ENCODE peak calls at places on chromosomes 16 and 17, in nine cellular contexts. S is colonic mucosa, U is hepatocyte, C is MM.1S, T is gastrocnemius medialis, D is OCI-LY7, I is IMR-90, G is tibial artery, H is small intestine. M is an unnamed sample. For H3K9me3, the result is how much of the 10 kb centered on the place peaks cover.

GRCh38 chr17:19770985-19771710 is 23.1 kb upstream of the ALDH3A1 start:
- DNase-seq in S (no peak), U (no peak), C (no peak), T (no peak), D (no peak), I (no peak), G (peak), H (no peak), M (no peak)

GRCh38 chr17:55037828-55038227 is 69.3 kb downstream of the STXBP4 start:
- DNase-seq in S (no peak), U (no peak), C (peak), T (no peak), D (no peak), I (no peak), G (no peak), H (no peak), M (no peak)

GRCh38 chr16:25812215-25812614 is 120.5 kb downstream of the HS3ST4 start:
- DNase-seq in S (no peak), U (no peak), C (no peak), T (no peak), D (no peak), I (no peak), G (no peak), H (no peak), M (no peak)

GRCh38 chr17:8489841-8490240 is 54.2 kb downstream of the NDEL1 start:
- DNase-seq in S (no peak), U (no peak), C (no peak), T (no peak), D (no peak), I (peak), G (no peak), H (no peak), M (no peak)

GRCh38 chr16:12426122-12426521 is 377.6 kb downstream of the CPPED1 start:
- DNase-seq in S (no peak), U (peak), C (no peak), T (no peak), D (no peak), I (peak), G (no peak), H (no peak), M (no peak)

GRCh38 chr17:69961488-69962145 is 113.4 kb upstream of the KCNJ16 start:
- DNase-seq in S (no peak), U (peak), C (peak), T (peak), D (peak), I (peak), G (no peak), H (no peak), M (no peak)

GRCh38 chr16:49857423-49858181 is 1.7 kb upstream of the ZNF423 start:
- DNase-seq in S (peak), U (peak), C (peak), T (no peak), D (peak), I (peak), G (peak), H (peak), M (peak)

GRCh38 chr16:56675685-56676210 is 6.1 kb downstream of the MT1H start:
- DNase-seq in S (no peak), U (no peak), C (no peak), T (no peak), D (no peak), I (no peak), G (no peak), H (peak), M (no peak)

DNA sequence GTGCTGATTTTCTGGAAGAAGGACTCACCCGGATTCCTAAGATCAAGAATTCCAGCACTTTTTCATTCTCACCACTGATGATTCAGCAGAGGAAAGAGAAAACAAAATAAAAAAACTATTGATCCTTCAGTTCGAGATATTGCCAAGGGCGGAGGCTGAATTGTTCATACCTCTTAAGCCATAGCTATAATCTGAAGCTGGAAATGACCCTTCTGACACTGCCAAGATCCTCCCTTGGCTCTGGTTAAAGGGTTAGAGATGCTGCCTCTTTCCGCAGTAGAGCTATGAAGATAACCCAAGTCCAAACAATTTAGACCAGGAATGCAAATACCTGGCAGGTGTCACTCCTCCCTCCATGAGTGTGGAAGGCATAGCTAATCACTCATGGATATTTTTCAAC is 73.0 kb downstream of the TMEM114 start:
- DNase-seq in S (no peak), U (no peak), C (no peak), T (no peak), D (no peak), I (no peak), G (no peak), H (peak), M (no peak)
- H3K27ac ChIP-seq in S (peak), U (no peak), C (no peak), T (no peak), D (no peak), I (no peak), G (no peak), H (no peak), M (no peak)

GRCh38 chr16:79770244-79771064 is 169.9 kb upstream of the MAF start:
- DNase-seq in S (peak), U (peak), C (peak), T (peak), D (peak), I (peak), G (peak), H (peak), M (peak)

GRCh38 chr16:79772028-79772427 is 171.5 kb upstream of the MAF start:
- DNase-seq in S (peak), U (no peak), C (no peak), T (no peak), D (no peak), I (no peak), G (no peak), H (peak), M (no peak)

GRCh38 chr16:79768594-79768993 is 168.1 kb upstream of the MAF start:
- DNase-seq in S (peak), U (no peak), C (no peak), T (no peak), D (no peak), I (no peak), G (no peak), H (peak), M (no peak)

GRCh38 chr16:79767597-79768280 is 167.2 kb upstream of the MAF start:
- DNase-seq in S (peak), U (peak), C (peak), T (no peak), D (no peak), I (no peak), G (no peak), H (peak), M (no peak)

GRCh38 chr16:79769320-79770243 is 169.0 kb upstream of the MAF start:
- DNase-seq in S (no peak), U (no peak), C (no peak), T (no peak), D (no peak), I (no peak), G (no peak), H (peak), M (no peak)
- H3K9me3 ChIP-seq in S (under half), U (under half), C (under half), T (under half), D (under half), I (under half), G (under half), H (under half), M (under half)

GRCh38 chr16:54821731-54822130 is 108.9 kb upstream of the IRX5 start:
- DNase-seq in S (no peak), U (no peak), C (no peak), T (no peak), D (no peak), I (no peak), G (no peak), H (no peak), M (no peak)
- H3K27ac ChIP-seq in S (no peak), U (no peak), C (no peak), T (no peak), D (no peak), I (no peak), G (no peak), H (no peak), M (no peak)

DNA sequence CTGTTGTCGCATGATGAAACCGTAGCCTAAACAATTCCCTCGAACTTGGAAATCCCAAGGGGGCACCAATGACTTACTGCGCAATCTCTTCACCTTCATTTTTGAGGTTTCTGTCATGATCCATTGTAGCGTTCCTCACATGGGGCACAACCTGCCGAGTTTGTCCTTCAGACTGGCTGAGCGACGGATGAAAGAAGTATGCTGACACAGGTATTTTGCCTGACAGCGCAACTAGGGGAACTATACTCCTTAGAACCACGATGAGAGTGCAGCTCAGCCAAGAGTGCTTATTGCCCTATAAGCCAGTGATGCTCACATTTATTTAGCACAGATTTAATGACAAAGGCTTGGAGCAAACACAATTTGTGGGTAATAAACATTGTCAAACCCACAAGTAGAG is 106.3 kb upstream of the ZNF267 start:
- DNase-seq in S (no peak), U (no peak), C (no peak), T (no peak), D (no peak), I (no peak), G (no peak), H (no peak), M (no peak)
- H3K9me3 ChIP-seq in S (under half), U (under half), C (under half), T (half or more), D (under half), I (half or more), G (under half), H (under half), M (half or more)

DNA sequence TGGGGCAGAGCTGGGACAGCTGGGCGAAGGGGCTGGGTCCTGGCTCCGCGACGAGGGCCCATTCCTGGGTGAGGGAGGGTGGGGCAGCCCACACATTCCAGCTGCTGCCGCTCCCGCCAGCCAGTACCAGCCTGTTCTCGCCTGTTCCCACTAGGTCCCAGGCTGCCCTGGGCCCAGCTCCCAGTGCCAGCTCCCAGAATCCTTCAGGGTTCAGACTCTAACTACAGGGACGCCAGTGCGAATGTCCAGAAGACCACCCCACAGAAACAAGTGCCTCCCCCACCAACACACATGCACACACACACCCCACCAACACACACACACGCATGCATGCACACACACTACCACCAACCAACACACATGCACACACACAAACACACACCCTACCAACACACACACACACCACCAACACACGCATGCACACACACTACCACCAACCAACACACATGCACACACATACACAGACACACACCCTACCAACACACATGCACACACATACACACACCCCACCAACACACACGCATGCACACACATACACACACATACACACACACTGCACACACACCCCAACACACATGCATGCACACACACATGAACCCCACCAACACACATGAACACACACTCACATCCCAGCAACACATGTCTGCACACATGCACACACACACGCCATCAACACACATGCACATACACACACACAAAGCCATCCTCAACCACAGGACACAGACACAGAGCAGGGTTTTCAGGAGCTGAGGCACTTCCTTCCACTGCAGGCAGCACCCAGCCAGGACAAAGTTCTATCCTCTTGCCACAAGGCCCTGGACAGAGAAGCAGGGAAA is 27.5 kb upstream of the KRT17 start:
- DNase-seq in S (peak), U (peak), C (no peak), T (no peak), D (no peak), I (no peak), G (peak), H (peak), M (no peak)
- H3K27ac ChIP-seq in S (peak), U (peak), C (no peak), T (no peak), D (no peak), I (no peak), G (peak), H (peak), M (no peak)

GRCh38 chr17:82950525-82951102 is 110.8 kb upstream of the ZNF750 start:
- DNase-seq in S (no peak), U (no peak), C (no peak), T (no peak), D (no peak), I (no peak), G (peak), H (no peak), M (no peak)
- H3K9me3 ChIP-seq in S (under half), U (under half), C (under half), T (under half), D (under half), I (under half), G (under half), H (under half), M (under half)

GRCh38 chr16:85946680-85947510 is 47.9 kb downstream of the IRF8 start:
- DNase-seq in S (no peak), U (no peak), C (no peak), T (no peak), D (no peak), I (no peak), G (no peak), H (peak), M (no peak)
- H3K27ac ChIP-seq in S (no peak), U (no peak), C (no peak), T (no peak), D (no peak), I (no peak), G (no peak), H (no peak), M (no peak)

GRCh38 chr16:68563631-68564366 is 24.7 kb downstream of the ZFP90 start:
- DNase-seq in S (no peak), U (no peak), C (no peak), T (no peak), D (no peak), I (no peak), G (no peak), H (no peak), M (no peak)

GRCh38 chr16:68564367-68564985 is 25.4 kb downstream of the ZFP90 start:
- DNase-seq in S (no peak), U (no peak), C (no peak), T (no peak), D (peak), I (peak), G (no peak), H (no peak), M (no peak)
- H3K9me3 ChIP-seq in S (under half), U (half or more), C (under half), T (under half), D (half or more), I (half or more), G (half or more), H (under half), M (half or more)

GRCh38 chr17:82699551-82699950 is 1.1 kb upstream of the RAB40B start:
- DNase-seq in S (no peak), U (no peak), C (no peak), T (no peak), D (no peak), I (no peak), G (no peak), H (no peak), M (no peak)

GRCh38 chr17:82696916-82697807 is 1.3 kb downstream of the RAB40B start:
- DNase-seq in S (no peak), U (peak), C (no peak), T (no peak), D (no peak), I (no peak), G (no peak), H (no peak), M (no peak)

GRCh38 chr17:82698065-82698973 is at the start of gene RAB40B:
- DNase-seq in S (peak), U (peak), C (peak), T (peak), D (peak), I (peak), G (peak), H (peak), M (peak)

GRCh38 chr17:82697808-82698064 is 762 bp downstream of the RAB40B start:
- DNase-seq in S (no peak), U (no peak), C (no peak), T (no peak), D (no peak), I (no peak), G (no peak), H (no peak), M (no peak)

DNA sequence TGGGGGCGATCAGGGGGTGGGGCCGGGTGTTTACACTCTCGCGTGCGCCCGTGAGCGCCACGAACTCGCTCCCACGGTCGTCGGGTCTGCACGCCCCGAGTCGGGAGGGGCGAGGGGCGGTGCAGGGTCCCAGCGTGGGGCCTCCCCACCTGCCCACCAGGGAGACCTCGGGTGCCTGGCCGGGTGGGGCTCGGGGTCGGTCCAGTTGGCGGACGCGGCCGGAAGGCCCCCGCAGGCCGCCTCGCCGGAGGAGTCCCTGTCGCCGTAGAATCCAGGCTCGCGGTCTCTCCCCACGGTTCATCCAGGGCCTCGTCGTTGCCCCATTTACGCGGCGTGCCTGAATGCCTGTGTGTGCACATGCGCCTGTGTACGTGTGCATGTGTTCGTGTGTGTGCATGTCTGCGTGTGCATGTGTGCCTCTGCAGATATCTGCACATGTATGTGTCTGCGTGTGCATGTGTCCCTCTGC is 510 bp upstream of the RAB40B start:
- DNase-seq in S (no peak), U (no peak), C (peak), T (no peak), D (no peak), I (no peak), G (no peak), H (no peak), M (no peak)
- H3K27ac ChIP-seq in S (no peak), U (no peak), C (no peak), T (peak), D (no peak), I (no peak), G (peak), H (peak), M (no peak)